ENCODE peak calls at places on chromosomes 12 and 14, in four cellular contexts. V, A, M and S are unnamed samples.

GRCh38 chr14:65302571-65303184 is 109.9 kb upstream of the FUT8 start:
- DNase-seq in V (no peak), A (no peak), M (no peak), S (no peak)

GRCh38 chr12:7937867-7938506 is 2.0 kb upstream of the SLC2A3 start:
- DNase-seq in V (no peak), A (no peak), M (no peak), S (peak; percentile 7)

GRCh38 chr14:83702619-83703018 is 1827.3 kb upstream of the FLRT2 start:
- DNase-seq in V (no peak), A (no peak), M (no peak), S (no peak)

GRCh38 chr12:9363145-9363544 is 154.9 kb upstream of the PZP start:
- DNase-seq in V (no peak), A (no peak), M (no peak), S (no peak)

GRCh38 chr12:88957358-88957757 is 377.1 kb upstream of the KITLG start:
- DNase-seq in V (no peak), A (no peak), M (peak; percentile 62), S (peak; percentile 13)

GRCh38 chr12:27984275-27984674 is 11.7 kb upstream of the PTHLH start:
- DNase-seq in V (no peak), A (no peak), M (no peak), S (peak; percentile 5)

GRCh38 chr12:3055712-3056467 is 21.3 kb upstream of the TSPAN9 start:
- DNase-seq in V (no peak), A (no peak), M (no peak), S (no peak)

GRCh38 chr12:53345486-53346195 is 9.5 kb upstream of the SP7 start:
- DNase-seq in V (no peak), A (no peak), M (no peak), S (no peak)

GRCh38 chr12:90961154-90961553 is 6.2 kb upstream of the CCER1 start:
- DNase-seq in V (no peak), A (no peak), M (no peak), S (no peak)

GRCh38 chr12:24947541-24948451 is 1.1 kb downstream of the BCAT1 start:
- DNase-seq in V (no peak), A (no peak), M (no peak), S (peak; percentile 64)

GRCh38 chr14:99604766-99605298 is 825 bp upstream of the CCDC85C start:
- DNase-seq in V (no peak), A (no peak), M (no peak), S (peak; percentile 35)

GRCh38 chr14:96167224-96168148 is 37.2 kb upstream of the BDKRB2 start:
- DNase-seq in V (no peak), A (peak; percentile 13), M (no peak), S (no peak)

GRCh38 chr14:86464386-86464785 is 934.4 kb downstream of the FLRT2 start:
- DNase-seq in V (no peak), A (no peak), M (no peak), S (no peak)

GRCh38 chr14:98210045-98210678 is 1061.8 kb downstream of the BCL11B start:
- DNase-seq in V (no peak), A (no peak), M (no peak), S (no peak)

GRCh38 chr12:54983536-54984102 is 943 bp downstream of the TESPA1 start:
- DNase-seq in V (no peak), A (no peak), M (no peak), S (peak; percentile 26)

GRCh38 chr14:82528011-82528410 is 994.4 kb upstream of the SEL1L start:
- DNase-seq in V (no peak), A (no peak), M (no peak), S (no peak)

GRCh38 chr12:12788675-12789368 is 3.4 kb downstream of the APOLD1 start:
- DNase-seq in V (no peak), A (peak; percentile 52), M (peak; percentile 78), S (peak; percentile 90)

GRCh38 chr12:70535896-70536374 is 101.3 kb downstream of the PTPRB start:
- DNase-seq in V (no peak), A (no peak), M (peak; percentile 55), S (no peak)

GRCh38 chr12:128025856-128026255 is 241.1 kb upstream of the TMEM132C start:
- DNase-seq in V (no peak), A (no peak), M (no peak), S (no peak)

GRCh38 chr12:41795910-41796309 is 348.8 kb downstream of the GXYLT1 start:
- DNase-seq in V (peak; percentile 34), A (no peak), M (peak; percentile 23), S (no peak)

GRCh38 chr14:71620401-71620800 is 311.8 kb upstream of the RGS6 start:
- DNase-seq in V (no peak), A (no peak), M (no peak), S (no peak)

GRCh38 chr12:120197542-120197887 is 3.0 kb upstream of the GCN1 start:
- DNase-seq in V (no peak), A (no peak), M (no peak), S (no peak)
- TF ChIP-seq POLR2A in V (no peak), A (no peak), M (no peak), S (no peak)

GRCh38 chr14:90381999-90382451 is 14.8 kb upstream of the CALM1 start:
- DNase-seq in V (no peak), A (peak; percentile 58), M (peak; percentile 77), S (peak; percentile 49)

GRCh38 chr14:90383126-90383730 is 13.6 kb upstream of the CALM1 start:
- DNase-seq in V (peak; percentile 99), A (peak; percentile 99), M (peak; percentile 100), S (peak; percentile 100)

GRCh38 chr14:90384543-90384911 is 12.3 kb upstream of the CALM1 start:
- DNase-seq in V (no peak), A (no peak), M (no peak), S (no peak)

GRCh38 chr14:90382491-90383125 is 14.2 kb upstream of the CALM1 start:
- DNase-seq in V (no peak), A (peak; percentile 63), M (peak; percentile 83), S (peak; percentile 87)

DNA sequence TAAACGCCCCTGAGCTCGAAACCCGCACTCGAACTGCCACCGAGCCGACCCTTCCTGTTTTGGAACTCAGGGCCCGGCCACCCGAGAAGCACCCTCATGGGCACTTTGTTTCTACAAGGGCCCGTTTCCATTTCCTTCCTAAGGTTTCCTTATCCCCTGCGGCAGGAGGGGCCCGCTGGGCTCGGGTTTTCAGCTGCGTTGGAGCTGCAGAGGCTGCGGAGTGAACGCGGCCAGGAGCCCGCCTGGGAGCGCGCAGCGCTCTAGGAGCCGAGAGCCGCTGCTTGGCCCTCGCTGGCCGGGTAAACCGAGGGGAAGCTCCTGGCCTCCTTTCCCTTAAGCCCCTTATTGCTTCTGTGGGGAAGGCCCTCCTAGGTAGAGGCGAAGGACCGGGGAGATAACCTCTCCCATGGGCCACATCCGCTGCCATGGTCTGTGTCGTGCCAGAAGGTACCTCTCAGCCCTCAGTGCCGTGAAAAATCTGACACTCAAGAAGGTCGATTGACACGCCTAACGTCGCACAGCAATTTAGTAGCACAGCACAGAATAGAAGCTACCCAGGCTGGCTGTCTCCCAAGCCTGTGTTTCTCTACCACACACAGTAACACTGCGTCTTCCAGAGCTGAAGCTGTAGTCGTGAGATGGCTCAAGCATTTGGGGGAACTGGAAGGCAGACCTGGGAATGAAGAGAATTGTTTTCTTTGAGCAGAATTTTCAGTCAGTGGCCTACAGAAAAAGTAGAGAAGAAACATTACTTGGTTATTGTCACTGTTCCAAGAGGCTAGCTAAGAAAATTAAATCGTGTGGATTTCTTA is 12.9 kb upstream of the CALM1 start:
- DNase-seq in V (no peak), A (peak; percentile 27), M (peak; percentile 75), S (peak; percentile 90)
- TF ChIP-seq POLR2A in V (peak; percentile 36), A (no peak), M (no peak), S (no peak)

DNA sequence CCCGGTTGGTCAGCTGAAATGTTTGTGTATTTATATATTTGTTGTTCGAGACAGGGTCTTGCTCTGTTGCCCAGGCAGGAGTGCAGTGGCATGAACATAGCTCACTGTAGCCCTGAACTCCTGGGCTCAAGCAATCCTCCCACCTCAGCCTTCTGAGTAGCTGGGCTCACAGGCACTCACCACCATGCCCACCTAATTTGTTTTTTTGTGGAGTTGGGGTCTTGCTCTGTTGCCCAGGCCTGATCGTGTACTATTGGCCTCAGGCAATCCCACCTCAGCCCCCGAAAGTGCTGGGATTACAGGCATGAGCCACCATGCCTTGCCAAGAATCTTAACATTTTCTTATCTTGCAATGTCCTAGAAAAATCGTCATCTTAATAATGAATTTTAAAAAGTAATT is 3.3 kb downstream of the RAN start:
- DNase-seq in V (no peak), A (no peak), M (no peak), S (no peak)
- TF ChIP-seq POLR2A in V (no peak), A (no peak), M (no peak), S (no peak)

DNA sequence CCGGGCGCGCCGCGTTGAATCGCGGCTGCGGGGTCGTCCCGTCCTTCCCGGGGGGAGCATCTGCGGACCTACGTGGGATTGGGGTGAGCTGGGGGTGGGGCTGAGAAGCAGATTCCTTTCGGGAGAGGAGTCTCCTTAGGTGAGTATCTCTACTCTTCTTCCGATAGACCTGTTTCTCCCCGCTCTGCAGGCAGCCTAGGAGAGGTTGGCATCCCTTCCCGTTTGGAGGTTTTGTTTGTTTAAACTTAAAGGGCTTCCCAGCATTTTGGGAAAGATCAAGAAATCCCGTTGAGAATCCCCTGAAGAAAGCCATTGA is 411 bp downstream of the TTLL5 start:
- DNase-seq in V (no peak), A (no peak), M (no peak), S (no peak)
- TF ChIP-seq POLR2A in V (no peak), A (no peak), M (no peak), S (no peak)

GRCh38 chr12:132505852-132506219 is 15.9 kb downstream of the FBRSL1 start:
- DNase-seq in V (no peak), A (no peak), M (no peak), S (no peak)

GRCh38 chr12:132508248-132508740 is 18.3 kb downstream of the FBRSL1 start:
- DNase-seq in V (no peak), A (no peak), M (no peak), S (no peak)

GRCh38 chr12:132506328-132506727 is 16.4 kb downstream of the FBRSL1 start:
- DNase-seq in V (no peak), A (no peak), M (no peak), S (no peak)

GRCh38 chr12:132507656-132508055 is 17.7 kb downstream of the FBRSL1 start:
- DNase-seq in V (no peak), A (no peak), M (no peak), S (no peak)

DNA sequence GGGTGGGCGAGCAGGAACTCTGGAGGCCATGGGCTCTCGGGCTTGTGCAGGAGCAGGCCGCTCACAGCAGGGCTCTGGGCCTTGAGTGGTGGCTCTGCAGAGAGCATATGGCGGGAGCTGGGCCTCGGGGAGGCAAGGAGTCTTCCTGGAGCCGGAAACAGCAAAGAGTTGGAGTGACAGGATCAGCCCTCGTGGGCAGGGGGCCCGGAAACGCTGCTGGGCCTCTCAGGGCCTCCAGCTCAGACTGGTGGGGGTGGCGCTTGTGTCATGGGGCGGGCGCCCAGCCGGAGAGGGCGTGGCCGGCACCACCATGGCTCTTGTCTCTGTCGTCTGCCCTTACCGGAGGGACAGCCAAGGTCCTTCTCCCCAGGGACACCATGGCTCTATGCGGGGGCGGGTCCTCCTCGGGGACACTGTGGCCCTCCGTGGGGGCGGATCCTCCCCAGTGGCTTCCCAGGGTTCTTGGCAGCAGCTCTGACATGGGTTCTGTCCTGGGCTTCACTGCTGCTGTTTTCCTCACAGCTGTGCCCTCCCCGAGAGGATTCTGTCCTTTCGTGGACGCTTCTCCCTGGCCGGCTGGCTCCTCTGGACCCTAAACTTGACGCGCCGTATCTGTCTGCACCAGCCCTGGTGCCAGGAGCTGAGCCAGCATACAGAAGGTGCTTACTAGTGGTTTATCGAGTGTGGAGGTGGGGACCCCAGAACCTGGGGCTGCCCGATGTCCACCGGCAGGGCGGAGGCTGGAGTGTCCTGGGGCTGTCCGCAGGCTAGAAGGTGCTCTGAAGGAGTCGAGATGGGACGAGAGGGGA is 17.0 kb downstream of the FBRSL1 start:
- DNase-seq in V (no peak), A (peak; percentile 49), M (peak; percentile 96), S (peak; percentile 72)
- TF ChIP-seq POLR2A in V (no peak), A (no peak), M (no peak), S (no peak)